ENCODE peak calls at places on chromosomes 16 and 17, in seven cellular contexts. V is HCT116, Q is mesenchymal stem cell, Z is PC-3, L is mesendoderm, A is H9, K is colonic mucosa. M is an unnamed sample.

GRCh38 chr17:58333396-58334207 is 5.0 kb upstream of the TSPOAP1 start:
- DNase-seq in L (no peak), Q (no peak), Z (no peak), K (no peak), V (no peak), A (no peak), M (no peak)

GRCh38 chr17:30220414-30220813 is 15.1 kb downstream of the SLC6A4 start:
- DNase-seq in L (no peak), V (no peak), Z (no peak), K (no peak), A (no peak), Q (no peak), M (no peak)

GRCh38 chr17:64418506-64419339 is 28.1 kb upstream of the PECAM1 start:
- DNase-seq in Z (peak), L (peak), K (no peak), Q (peak), A (no peak), V (peak), M (no peak)

GRCh38 chr17:34571428-34572130 is 7.8 kb upstream of the TMEM132E start:
- DNase-seq in V (no peak), Q (no peak), A (no peak), K (no peak), L (no peak), Z (no peak), M (no peak)

GRCh38 chr17:40369923-40370322 is 5.4 kb upstream of the GJD3 start:
- DNase-seq in Z (no peak), K (no peak), A (no peak), L (no peak), V (no peak), Q (no peak), M (no peak)

GRCh38 chr17:7001562-7001961 is 5.7 kb downstream of the ALOX12 start:
- DNase-seq in L (peak), Z (no peak), V (no peak), A (peak), Q (no peak), K (no peak), M (peak)

GRCh38 chr17:5422505-5422904 is 2.5 kb downstream of the RPAIN start:
- DNase-seq in A (no peak), Q (peak), K (no peak), L (no peak), Z (peak), V (peak), M (no peak)

GRCh38 chr16:48609453-48610023 is 442 bp downstream of the N4BP1 start:
- DNase-seq in Z (no peak), K (peak), A (peak), L (peak), Q (peak), V (no peak), M (no peak)

GRCh38 chr16:68481636-68482035 is 33.3 kb upstream of the SMPD3 start:
- DNase-seq in A (no peak), V (no peak), Z (no peak), L (no peak), Q (no peak), K (no peak), M (no peak)

GRCh38 chr16:397736-398332 is 835 bp downstream of the NME4 start:
- DNase-seq in L (peak), Q (peak), V (peak), A (peak), Z (peak), K (peak), M (peak)

GRCh38 chr16:69443809-69444611 is 19.6 kb downstream of the CYB5B start:
- DNase-seq in L (no peak), K (peak), A (no peak), Z (no peak), V (no peak), Q (peak), M (no peak)

GRCh38 chr16:9235837-9236236 is 144.4 kb downstream of the HAPSTR1 start:
- DNase-seq in A (no peak), K (no peak), Z (no peak), L (no peak), Q (no peak), V (no peak), M (no peak)

GRCh38 chr16:55152875-55153390 is 171.1 kb upstream of the IRX6 start:
- DNase-seq in K (no peak), L (no peak), V (no peak), A (no peak), Q (no peak), Z (no peak), M (no peak)

GRCh38 chr16:55151901-55152300 is 172.1 kb upstream of the IRX6 start:
- DNase-seq in Q (no peak), V (no peak), A (no peak), L (no peak), K (no peak), Z (no peak), M (no peak)

GRCh38 chr16:55154261-55154660 is 169.7 kb upstream of the IRX6 start:
- DNase-seq in Z (no peak), L (no peak), V (no peak), A (no peak), K (no peak), Q (no peak), M (no peak)

GRCh38 chr16:55154956-55155355 is 169.0 kb upstream of the IRX6 start:
- DNase-seq in A (no peak), L (no peak), V (no peak), K (no peak), Q (no peak), Z (no peak), M (no peak)

GRCh38 chr16:55155815-55156214 is 168.2 kb upstream of the IRX6 start:
- DNase-seq in V (no peak), Q (no peak), A (peak), L (peak), Z (no peak), K (no peak), M (peak)
- H3K9ac ChIP-seq in V (no peak), Q (no peak), A (no peak), L (no peak), Z (no peak), K (no peak), M (no peak)

GRCh38 chr16:2197765-2198164 is 1.4 kb upstream of the CASKIN1 start:
- DNase-seq in L (no peak), A (no peak), Q (no peak), V (no peak), K (no peak), Z (no peak), M (no peak)

GRCh38 chr16:2195316-2196161 is 866 bp downstream of the CASKIN1 start:
- DNase-seq in K (no peak), V (no peak), A (peak), L (no peak), Z (no peak), Q (no peak), M (no peak)

GRCh38 chr16:2196981-2197511 is 641 bp upstream of the CASKIN1 start:
- DNase-seq in Z (no peak), Q (no peak), L (no peak), K (no peak), V (no peak), A (no peak), M (no peak)

GRCh38 chr16:2194852-2195315 is 1.5 kb downstream of the CASKIN1 start:
- DNase-seq in Z (peak), L (peak), Q (peak), A (peak), K (peak), V (no peak), M (peak)

GRCh38 chr16:2196162-2196980 is at the start of gene CASKIN1:
- DNase-seq in Q (no peak), A (no peak), V (no peak), K (no peak), L (peak), Z (peak), M (peak)
- H3K9ac ChIP-seq in Q (no peak), A (no peak), V (peak), K (no peak), L (peak), Z (no peak), M (no peak)

GRCh38 chr17:66416207-66416940 is 114.0 kb downstream of the PRKCA start:
- DNase-seq in Q (no peak), A (no peak), V (no peak), K (no peak), L (no peak), Z (no peak), M (peak)

GRCh38 chr17:66422181-66422580 is 119.8 kb downstream of the PRKCA start:
- DNase-seq in Z (peak), L (no peak), V (no peak), K (no peak), Q (no peak), A (no peak), M (no peak)

GRCh38 chr17:66423436-66423922 is 121.1 kb downstream of the PRKCA start:
- DNase-seq in K (no peak), V (no peak), L (peak), A (no peak), Z (no peak), Q (no peak), M (no peak)

GRCh38 chr17:66417300-66417719 is 114.9 kb downstream of the PRKCA start:
- DNase-seq in V (no peak), L (no peak), K (no peak), Q (no peak), Z (no peak), A (no peak), M (peak)

DNA sequence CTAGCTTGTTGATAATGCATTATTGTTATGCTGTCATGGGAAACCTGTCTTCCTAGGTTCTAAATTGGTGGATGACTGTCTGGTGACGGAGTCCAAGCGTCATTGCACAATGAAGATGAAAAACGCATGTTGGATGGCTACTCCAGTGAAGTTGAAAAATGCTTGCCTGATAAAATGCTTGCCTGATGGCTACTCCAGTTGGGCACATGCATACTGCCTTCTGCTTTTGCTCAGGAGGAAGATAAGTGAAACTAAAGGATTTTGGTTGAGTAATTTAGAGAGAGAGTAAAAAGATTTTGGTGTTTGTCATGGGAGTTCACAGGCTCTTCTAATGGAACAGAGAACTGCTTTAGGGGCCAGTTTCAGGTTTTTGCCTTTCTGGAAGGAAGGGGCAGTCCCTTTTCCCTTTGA is 118.6 kb downstream of the PRKCA start:
- DNase-seq in Q (peak), A (no peak), Z (peak), K (no peak), L (no peak), V (no peak), M (peak)
- H3K9ac ChIP-seq in Q (peak), A (no peak), Z (no peak), K (no peak), L (no peak), V (no peak), M (no peak)

GRCh38 chr16:30987581-30988190 is 2.7 kb downstream of the HSD3B7 start:
- DNase-seq in Z (no peak), A (no peak), K (no peak), V (no peak), L (no peak), Q (no peak), M (no peak)

GRCh38 chr16:30990105-30990504 is 5.1 kb downstream of the HSD3B7 start:
- DNase-seq in Q (no peak), V (no peak), L (no peak), Z (no peak), A (no peak), K (no peak), M (no peak)

GRCh38 chr16:30991052-30991451 is 6.0 kb downstream of the HSD3B7 start:
- DNase-seq in L (no peak), A (no peak), Q (no peak), V (no peak), Z (no peak), K (no peak), M (no peak)

GRCh38 chr16:30992381-30992780 is 7.4 kb downstream of the HSD3B7 start:
- DNase-seq in L (no peak), K (no peak), Z (no peak), V (no peak), Q (no peak), A (no peak), M (no peak)

DNA sequence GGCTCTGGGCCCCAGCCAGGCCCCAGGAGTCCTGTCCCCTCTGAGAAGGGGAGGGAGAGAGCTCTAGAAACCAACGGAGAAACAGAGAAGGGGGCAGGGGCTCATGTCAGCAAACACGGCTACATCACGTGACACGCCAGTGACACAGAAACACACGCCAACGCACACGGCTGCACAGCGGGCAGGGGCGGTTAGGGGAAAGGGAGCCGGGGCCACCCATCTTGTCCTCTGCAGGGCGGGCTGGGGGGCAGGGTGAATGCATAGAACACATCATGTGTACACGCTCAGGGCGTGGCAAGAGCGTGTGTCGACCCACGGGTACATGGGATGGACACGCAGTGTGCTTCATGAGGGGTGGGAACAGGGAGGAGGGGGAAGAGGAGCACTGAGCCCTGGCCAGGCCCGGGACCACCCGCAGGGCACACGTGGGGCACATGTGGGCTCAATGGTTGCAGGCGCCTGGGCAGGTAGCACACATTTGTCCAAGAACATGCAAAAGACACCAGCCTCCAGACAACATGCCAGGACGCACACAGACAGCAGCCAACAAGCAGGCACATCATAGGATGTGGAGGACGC is 4.6 kb downstream of the HSD3B7 start:
- DNase-seq in Z (no peak), Q (no peak), L (no peak), V (no peak), K (no peak), A (no peak), M (no peak)
- H3K9ac ChIP-seq in Z (no peak), Q (no peak), L (no peak), V (no peak), K (no peak), A (no peak), M (no peak)

GRCh38 chr16:30602595-30603277 is 7.5 kb downstream of the ZNF689 start:
- DNase-seq in V (no peak), K (no peak), A (no peak), L (no peak), Q (peak), Z (no peak), M (no peak)

GRCh38 chr16:30606004-30606403 is 4.2 kb downstream of the ZNF689 start:
- DNase-seq in Q (no peak), K (no peak), Z (no peak), V (no peak), L (no peak), A (no peak), M (no peak)

GRCh38 chr16:30605148-30605547 is 5.0 kb downstream of the ZNF689 start:
- DNase-seq in K (no peak), L (no peak), V (no peak), A (no peak), Q (no peak), Z (no peak), M (no peak)

GRCh38 chr16:30603945-30604315 is 6.3 kb downstream of the ZNF689 start:
- DNase-seq in Q (no peak), L (no peak), Z (no peak), V (no peak), K (no peak), A (no peak), M (no peak)

GRCh38 chr16:30604316-30604947 is 5.8 kb downstream of the ZNF689 start:
- DNase-seq in Z (no peak), K (no peak), L (no peak), A (no peak), Q (no peak), V (no peak), M (no peak)
- H3K9ac ChIP-seq in Z (no peak), K (no peak), L (no peak), A (no peak), Q (peak), V (no peak), M (no peak)

GRCh38 chr16:25126820-25127232 is 15.3 kb downstream of the LCMT1 start:
- DNase-seq in Q (peak), A (no peak), Z (peak), K (peak), V (no peak), L (peak), M (no peak)
- H3K9ac ChIP-seq in Q (peak), A (no peak), Z (no peak), K (no peak), V (peak), L (no peak), M (no peak)

GRCh38 chr17:41530062-41531048 is 2.2 kb upstream of the KRT19 start:
- DNase-seq in A (no peak), L (peak), Z (peak), K (peak), V (peak), Q (peak), M (peak)
- H3K9ac ChIP-seq in A (no peak), L (peak), Z (peak), K (peak), V (peak), Q (peak), M (peak)

DNA sequence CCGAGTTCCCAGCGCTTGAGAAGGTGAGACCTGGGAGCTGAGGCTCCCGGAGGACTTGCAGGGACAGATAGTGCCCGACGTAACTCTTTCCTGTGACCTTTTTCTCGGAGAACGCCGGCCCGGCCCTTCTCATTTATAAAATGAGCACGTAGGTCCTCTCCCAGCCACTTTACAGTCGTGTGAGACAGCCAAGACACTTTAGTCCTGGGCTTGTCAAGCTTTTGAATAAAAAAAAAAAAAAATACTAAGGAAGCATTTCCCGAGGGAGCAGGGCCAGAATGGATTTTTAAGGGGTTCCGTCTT is 241 bp downstream of the DRC3 start:
- DNase-seq in K (no peak), A (no peak), Q (no peak), L (no peak), Z (no peak), V (no peak), M (no peak)
- H3K9ac ChIP-seq in K (peak), A (no peak), Q (peak), L (peak), Z (peak), V (peak), M (peak)

M was measured in endodermal cell.